ENCODE peak calls at places on chromosome 13, in eight cellular contexts. O is breast epithelium, N is stomach, H is transverse colon, T is upper lobe of left lung, F is heart left ventricle, G is adrenal gland, W is body of pancreas. A is an unnamed sample.

GRCh38 chr13:95388420-95389079 is 87.3 kb upstream of the ABCC4 start:
- DNase-seq in G (no peak), W (no peak), T (no peak), O (no peak), H (no peak), N (no peak), F (no peak), A (no peak)

GRCh38 chr13:80962855-80963254 is 621.9 kb upstream of the SPRY2 start:
- DNase-seq in O (no peak), G (no peak), H (no peak), F (no peak), N (no peak), T (no peak), W (no peak), A (peak; percentile 32)

GRCh38 chr13:109211616-109212015 is 574.8 kb downstream of the IRS2 start:
- DNase-seq in F (no peak), W (no peak), O (peak; percentile 70), G (no peak), H (no peak), T (no peak), N (no peak), A (no peak)

GRCh38 chr13:76852991-76853390 is 33.2 kb downstream of the KCTD12 start:
- DNase-seq in O (peak; percentile 48), W (no peak), T (no peak), G (peak; percentile 8), F (no peak), N (no peak), H (no peak), A (peak; percentile 89)

GRCh38 chr13:35930665-35931631 is 200.2 kb downstream of the DCLK1 start:
- DNase-seq in O (no peak), T (no peak), G (peak; percentile 7), W (no peak), N (no peak), H (no peak), F (no peak), A (no peak)

GRCh38 chr13:68056816-68057710 is 826.9 kb upstream of the PCDH9 start:
- DNase-seq in T (no peak), H (peak; percentile 32), N (no peak), F (no peak), O (no peak), G (no peak), W (peak; percentile 14), A (peak; percentile 86)

GRCh38 chr13:33111414-33112110 is 95.3 kb downstream of the KL start:
- DNase-seq in N (no peak), F (no peak), O (peak; percentile 35), H (peak; percentile 45), G (no peak), T (no peak), W (no peak), A (peak; percentile 22)

GRCh38 chr13:43494206-43494605 is 292.6 kb downstream of the ENOX1 start:
- DNase-seq in H (no peak), F (no peak), W (no peak), G (no peak), O (no peak), T (no peak), N (no peak), A (no peak)

GRCh38 chr13:94550030-94550738 is 45.8 kb downstream of the TGDS start:
- DNase-seq in G (peak; percentile 44), N (peak; percentile 39), F (no peak), O (peak; percentile 18), H (no peak), T (no peak), W (peak; percentile 47), A (no peak)

GRCh38 chr13:44309771-44310767 is 63.6 kb upstream of the SERP2 start:
- DNase-seq in T (no peak), O (no peak), G (no peak), N (peak; percentile 86), H (peak; percentile 84), W (no peak), F (peak; percentile 68), A (peak; percentile 28)

GRCh38 chr13:39599842-39600241 is 3.2 kb downstream of the LHFPL6 start:
- DNase-seq in F (no peak), G (no peak), N (no peak), T (no peak), W (no peak), O (no peak), H (no peak), A (no peak)

GRCh38 chr13:24606486-24607170 is 73.6 kb upstream of the ATP12A start:
- DNase-seq in N (no peak), G (no peak), W (no peak), H (no peak), F (no peak), T (peak; percentile 33), O (no peak), A (no peak)

GRCh38 chr13:81577601-81578000 is 1236.7 kb upstream of the SPRY2 start:
- DNase-seq in W (no peak), T (no peak), F (no peak), G (no peak), O (no peak), H (no peak), N (no peak), A (no peak)

GRCh38 chr13:99496322-99497142 is 4.7 kb upstream of the TM9SF2 start:
- DNase-seq in T (no peak), H (peak; percentile 76), N (peak; percentile 81), W (peak; percentile 63), F (peak; percentile 63), G (peak; percentile 81), O (peak; percentile 42), A (peak; percentile 72)
- TF ChIP-seq POLR2A in T (no peak), H (no peak), N (no peak), W (no peak), F (peak; percentile 59), G (no peak), O (no peak), A (no peak)

GRCh38 chr13:27170221-27170520 is 1.4 kb downstream of the USP12 start:
- DNase-seq in F (no peak), T (no peak), G (no peak), N (no peak), O (no peak), W (no peak), H (no peak), A (no peak)

GRCh38 chr13:27172495-27172842 is 858 bp upstream of the USP12 start:
- DNase-seq in G (peak; percentile 14), O (no peak), F (no peak), N (no peak), H (no peak), T (no peak), W (peak; percentile 28), A (no peak)

GRCh38 chr13:27170521-27171243 is 929 bp downstream of the USP12 start:
- DNase-seq in N (peak; percentile 34), F (no peak), W (peak; percentile 44), H (peak; percentile 49), G (peak; percentile 32), T (peak; percentile 92), O (no peak), A (peak; percentile 68)

GRCh38 chr13:27171830-27172494 is 351 bp upstream of the USP12 start:
- DNase-seq in T (peak; percentile 99), O (peak; percentile 85), F (peak; percentile 95), G (peak; percentile 92), H (peak; percentile 96), W (peak; percentile 94), N (peak; percentile 95), A (peak; percentile 92)

DNA sequence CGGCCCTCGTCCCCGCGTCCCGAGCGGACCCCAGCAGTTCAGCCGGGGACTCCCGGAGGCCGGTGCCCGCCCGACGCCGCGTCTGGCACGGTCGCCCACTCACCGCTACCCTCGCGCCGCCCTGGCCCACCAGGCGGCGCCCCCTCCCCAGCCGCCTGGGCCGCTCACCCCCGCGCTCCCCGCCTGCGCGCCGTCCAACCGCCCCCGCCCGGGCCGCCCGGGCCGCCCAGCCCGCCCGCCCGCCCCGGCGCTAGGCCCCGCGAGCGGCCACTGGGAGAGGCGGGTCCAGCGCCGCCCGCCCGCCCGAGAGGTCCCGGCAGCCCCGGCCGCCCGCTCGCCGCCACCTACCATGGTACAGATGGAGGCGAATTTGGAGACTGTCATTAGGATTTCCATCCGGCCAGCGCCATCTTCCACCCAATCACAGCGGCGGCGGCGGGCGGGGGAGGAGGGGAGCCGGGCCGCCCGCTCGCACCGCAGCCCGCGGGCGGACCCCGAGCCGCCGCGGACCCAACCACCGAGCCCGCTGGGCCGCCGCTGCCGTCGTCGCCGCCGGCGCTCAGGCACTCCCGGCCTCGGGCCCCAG is at the start of gene USP12:
- DNase-seq in N (no peak), T (no peak), H (peak; percentile 32), F (peak; percentile 35), G (no peak), W (peak; percentile 15), O (peak; percentile 26), A (peak; percentile 39)
- TF ChIP-seq POLR2A in N (no peak), T (no peak), H (no peak), F (no peak), G (peak; percentile 49), W (no peak), O (no peak), A (no peak)

DNA sequence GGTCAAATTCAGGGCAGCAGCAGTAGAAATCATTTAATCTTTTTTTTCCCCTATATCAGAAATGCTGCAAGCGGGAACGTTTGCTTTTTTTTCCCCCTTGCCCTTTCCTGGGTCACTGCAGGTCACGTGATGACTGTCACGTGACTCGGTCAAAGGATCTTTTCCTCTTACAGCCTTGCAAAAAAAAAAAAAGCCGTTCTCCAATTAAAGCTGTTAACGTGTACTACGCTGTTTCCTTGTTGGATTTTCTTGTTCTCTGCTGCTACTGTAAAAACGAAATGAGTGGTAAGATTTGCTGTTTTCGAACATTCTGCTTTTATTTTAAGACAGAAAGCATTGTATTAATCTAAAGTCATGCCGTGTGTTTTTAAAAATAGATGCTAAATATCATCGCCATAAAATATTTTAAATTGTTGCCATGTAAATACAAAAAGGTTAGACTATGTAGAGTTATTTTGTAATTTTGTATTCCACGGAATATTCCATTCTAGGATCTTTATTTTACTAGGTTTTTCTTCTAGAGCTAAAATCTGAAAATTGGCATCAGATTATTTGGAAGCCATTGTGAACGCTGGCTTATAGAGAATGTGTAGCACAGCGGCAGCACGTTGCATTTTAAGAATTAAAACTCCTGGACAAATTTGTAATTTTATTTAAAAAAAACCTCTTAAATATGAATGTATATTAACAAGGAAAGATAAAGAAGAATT is 109.9 kb upstream of the MLNR start:
- DNase-seq in N (peak; percentile 78), T (no peak), W (peak; percentile 86), F (peak; percentile 84), H (peak; percentile 87), G (peak; percentile 93), O (peak; percentile 70), A (peak; percentile 87)
- TF ChIP-seq POLR2A in N (no peak), T (no peak), W (no peak), F (no peak), H (peak; percentile 29), G (peak; percentile 21), O (no peak), A (peak; percentile 66)

DNA sequence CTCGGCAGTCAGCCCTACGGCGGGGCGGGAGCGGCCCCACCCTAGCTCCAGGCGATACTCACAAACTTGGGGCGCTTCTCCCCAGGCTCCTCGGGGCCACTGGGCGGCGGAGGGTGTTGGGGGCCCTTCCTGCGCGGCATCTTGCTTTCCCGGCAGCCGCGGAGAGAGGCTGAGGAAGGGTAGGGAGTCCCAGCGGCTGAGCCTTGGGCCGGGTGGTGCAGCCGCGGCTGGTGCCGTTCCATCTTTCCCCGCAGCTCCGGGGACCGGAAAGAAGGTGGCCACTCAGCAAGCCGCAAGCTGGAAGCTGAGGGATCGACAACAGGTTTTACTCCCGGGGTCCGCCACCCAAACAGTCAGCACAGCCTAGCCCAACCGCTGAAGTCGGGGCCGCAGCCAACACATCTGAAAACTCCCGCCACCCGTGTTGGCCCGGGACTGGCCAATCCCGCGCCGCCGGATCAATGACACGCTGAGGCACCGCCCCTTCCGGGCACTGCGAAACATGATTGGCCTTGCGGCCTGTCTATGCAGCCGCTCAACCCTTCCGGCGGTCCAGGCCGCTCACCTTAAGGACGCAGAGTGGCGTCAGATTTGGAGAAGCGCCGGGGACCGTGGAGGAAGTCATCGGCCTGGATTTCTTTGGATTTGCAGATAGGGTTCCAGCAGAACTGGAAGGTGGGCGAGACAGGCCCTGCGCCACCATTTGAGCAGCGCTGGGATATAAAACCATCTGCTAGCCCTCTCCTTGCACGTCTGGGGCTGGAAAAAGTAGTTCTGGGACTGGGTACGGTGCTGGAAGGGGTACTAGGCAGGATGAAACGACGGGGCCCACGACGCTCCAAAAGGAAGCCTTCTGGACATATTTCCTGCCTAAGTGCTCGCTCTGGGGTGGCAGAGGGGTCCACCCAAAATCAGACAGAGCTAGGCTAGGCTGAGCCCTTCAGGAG is at the start of gene DIAPH3:
- DNase-seq in N (peak; percentile 97), H (peak; percentile 97), W (peak; percentile 97), O (peak; percentile 94), G (peak; percentile 98), T (peak; percentile 97), F (peak; percentile 96), A (peak; percentile 96)
- TF ChIP-seq POLR2A in N (no peak), H (peak; percentile 90), W (peak; percentile 82), O (peak; percentile 65), G (peak; percentile 79), T (peak; percentile 59), F (peak; percentile 92), A (peak; percentile 87)